ENCODE peak calls at places on chromosomes 5 and 9, in nine cellular contexts. K is transverse colon, N is IMR-90, R is PC-9, T is heart right ventricle, F is chondrocyte, W is endothelial cell, U is fibroblast of mammary gland, O is neural crest cell. L is an unnamed sample.

GRCh38 chr9:82117025-82117424 is 128.5 kb downstream of the SPATA31D1 start:
- DNase-seq in K (no peak), N (no peak), R (no peak), T (peak; percentile 10), F (no peak), W (no peak), U (peak; percentile 80), O (no peak), L (no peak)

GRCh38 chr5:13994606-13995336 is 50.3 kb upstream of the DNAH5 start:
- DNase-seq in K (no peak), N (peak; percentile 94), R (no peak), T (no peak), F (no peak), W (no peak), U (peak; percentile 37), O (no peak), L (no peak)

GRCh38 chr9:78863531-78863930 is 566.6 kb downstream of the PSAT1 start:
- DNase-seq in K (no peak), N (no peak), R (no peak), T (no peak), F (no peak), W (no peak), U (no peak), O (no peak), L (no peak)

GRCh38 chr5:78677777-78678668 is 29.5 kb upstream of the LHFPL2 start:
- DNase-seq in K (peak; percentile 40), N (peak; percentile 98), R (peak; percentile 65), T (peak; percentile 76), F (no peak), W (no peak), U (peak; percentile 99), O (no peak), L (peak; percentile 71)

GRCh38 chr5:78997090-78997489 is 12.0 kb upstream of the ARSB start:
- DNase-seq in K (no peak), N (no peak), R (no peak), T (no peak), F (no peak), W (no peak), U (no peak), O (no peak), L (no peak)

GRCh38 chr9:36029765-36030528 is 6.8 kb upstream of the RECK start:
- DNase-seq in K (no peak), N (peak; percentile 99), R (no peak), T (no peak), F (no peak), W (no peak), U (peak; percentile 99), O (no peak), L (peak; percentile 96)

GRCh38 chr9:100555471-100555870 is 22.4 kb upstream of the CAVIN4 start:
- DNase-seq in K (no peak), N (no peak), R (no peak), T (no peak), F (no peak), W (no peak), U (no peak), O (no peak), L (no peak)

GRCh38 chr9:14741369-14741768 is 18.8 kb upstream of the CER1 start:
- DNase-seq in K (no peak), N (no peak), R (no peak), T (no peak), F (no peak), W (no peak), U (no peak), O (no peak), L (no peak)

GRCh38 chr5:165783024-165783423 is 2277.6 kb downstream of the MAT2B start:
- DNase-seq in K (no peak), N (no peak), R (no peak), T (no peak), F (no peak), W (no peak), U (no peak), O (no peak), L (no peak)

GRCh38 chr5:43400082-43400481 is 12.1 kb downstream of the CCL28 start:
- DNase-seq in K (no peak), N (peak; percentile 21), R (no peak), T (no peak), F (no peak), W (no peak), U (peak; percentile 35), O (no peak), L (peak; percentile 43)

GRCh38 chr5:81924467-81924866 is 47.4 kb upstream of the ATG10 start:
- DNase-seq in K (no peak), N (no peak), R (no peak), T (peak; percentile 17), F (no peak), W (no peak), U (no peak), O (no peak), L (no peak)

GRCh38 chr9:104682642-104683041 is 11.7 kb upstream of the OR13D1 start:
- DNase-seq in K (no peak), N (peak; percentile 51), R (no peak), T (no peak), F (no peak), W (no peak), U (peak; percentile 70), O (no peak), L (peak; percentile 69)

GRCh38 chr5:160514866-160515265 is 93.2 kb downstream of the PTTG1 start:
- DNase-seq in K (no peak), N (no peak), R (no peak), T (no peak), F (no peak), W (no peak), U (no peak), O (no peak), L (no peak)

GRCh38 chr5:68378204-68378830 is 162.8 kb downstream of the PIK3R1 start:
- DNase-seq in K (no peak), N (no peak), R (no peak), T (no peak), F (no peak), W (no peak), U (no peak), O (no peak), L (no peak)

DNA sequence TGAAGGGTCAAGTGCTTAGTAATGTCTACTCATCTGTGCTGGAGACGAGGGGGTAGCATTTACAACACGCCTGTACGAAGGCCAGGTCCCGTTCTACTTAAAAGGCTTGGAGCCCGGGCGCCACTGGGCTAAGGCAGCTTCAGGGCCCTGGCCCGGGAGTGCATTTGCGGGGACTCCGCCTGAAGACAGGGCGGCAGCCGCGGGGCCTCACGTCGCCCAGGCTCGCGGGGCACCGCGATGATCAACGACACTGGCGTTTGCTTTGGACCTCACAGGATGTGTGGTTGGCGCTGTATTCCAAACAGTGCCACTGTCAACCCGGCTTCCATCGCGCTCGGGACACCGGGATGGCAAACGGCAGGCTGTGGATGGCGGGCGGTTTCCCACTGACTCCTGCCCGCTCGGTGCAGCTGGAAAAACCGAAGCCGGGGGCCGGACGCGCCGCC is 1.1 kb upstream of the TENT4A start:
- DNase-seq in K (peak; percentile 61), N (peak; percentile 73), R (peak; percentile 65), T (peak; percentile 30), F (no peak), W (peak; percentile 49), U (peak; percentile 75), O (peak; percentile 47), L (peak; percentile 55)
- TF ChIP-seq CTCF in K (no peak), N (no peak), R (no peak), T (peak; percentile 26), F (peak; percentile 57), W (no peak), U (no peak), O (peak; percentile 12), L (no peak)

DNA sequence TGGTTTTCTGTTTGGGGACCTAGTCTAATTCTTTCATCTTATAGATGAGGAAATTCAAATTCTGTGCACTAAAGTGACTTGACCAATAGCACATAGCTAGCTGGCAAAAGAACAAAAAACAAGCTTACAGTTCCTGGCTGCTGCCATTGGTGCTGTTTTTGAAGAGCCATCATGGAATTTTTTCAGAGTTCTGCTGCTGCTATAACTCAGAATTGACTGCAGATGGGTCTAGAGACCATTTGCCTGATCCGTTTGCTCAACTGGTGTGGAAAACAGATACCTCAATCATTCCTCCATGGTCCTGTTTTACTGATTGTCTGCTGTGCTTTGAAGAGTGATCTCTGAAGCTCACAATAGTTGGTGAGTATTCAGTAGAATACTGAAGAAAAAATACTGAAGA is 15.2 kb downstream of the FBXL7 start:
- DNase-seq in K (no peak), N (no peak), R (no peak), T (no peak), F (no peak), W (no peak), U (no peak), O (no peak), L (no peak)
- TF ChIP-seq CTCF in K (no peak), N (no peak), R (no peak), T (peak; percentile 39), F (peak; percentile 49), W (no peak), U (peak; percentile 2), O (no peak), L (no peak)

GRCh38 chr9:90898229-90898628 is 96.6 kb downstream of the SYK start:
- DNase-seq in K (no peak), N (peak; percentile 27), R (no peak), T (no peak), F (no peak), W (no peak), U (peak; percentile 17), O (no peak), L (no peak)

GRCh38 chr9:90899287-90899686 is 97.7 kb downstream of the SYK start:
- DNase-seq in K (no peak), N (no peak), R (no peak), T (no peak), F (no peak), W (no peak), U (no peak), O (no peak), L (no peak)

GRCh38 chr9:90903731-90904422 is 102.3 kb downstream of the SYK start:
- DNase-seq in K (no peak), N (no peak), R (no peak), T (no peak), F (no peak), W (no peak), U (no peak), O (no peak), L (peak; percentile 23)

GRCh38 chr9:90901933-90902332 is 100.3 kb downstream of the SYK start:
- DNase-seq in K (no peak), N (no peak), R (no peak), T (no peak), F (no peak), W (no peak), U (no peak), O (no peak), L (no peak)

DNA sequence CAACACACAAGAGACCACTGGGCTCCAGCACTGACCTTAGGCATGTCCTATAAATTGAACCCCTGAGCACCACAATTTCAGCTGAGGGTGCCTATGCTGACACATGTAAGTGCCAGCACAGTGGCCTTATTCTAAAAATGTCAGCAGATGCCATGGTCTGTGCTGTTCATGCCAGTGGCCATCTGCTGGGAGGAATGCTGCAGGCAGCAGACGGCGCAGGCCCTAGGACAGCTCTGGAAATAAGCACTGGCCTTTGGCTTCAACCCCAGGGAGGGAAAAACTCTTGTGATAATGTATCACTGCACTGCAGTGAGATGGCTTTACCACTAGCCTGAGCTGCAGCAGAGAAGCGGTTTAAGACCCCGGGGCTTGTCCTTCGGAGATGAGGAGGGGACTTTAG is 98.5 kb downstream of the SYK start:
- DNase-seq in K (no peak), N (peak; percentile 18), R (no peak), T (peak; percentile 63), F (no peak), W (no peak), U (no peak), O (no peak), L (no peak)
- TF ChIP-seq CTCF in K (no peak), N (peak; percentile 44), R (no peak), T (peak; percentile 65), F (peak; percentile 57), W (peak; percentile 20), U (no peak), O (peak; percentile 21), L (no peak)

GRCh38 chr9:68780377-68780707 is 75.3 kb downstream of the PIP5K1B start:
- DNase-seq in K (no peak), N (no peak), R (no peak), T (no peak), F (no peak), W (no peak), U (no peak), O (no peak), L (no peak)
- TF ChIP-seq CTCF in K (no peak), N (no peak), R (no peak), T (no peak), F (peak; percentile 1), W (no peak), U (no peak), O (peak; percentile 11), L (no peak)